ENCODE peak calls at places on chromosomes 12 and 14, in four cellular contexts. X is AG09309, P is A549, H is choroid plexus epithelial cell. S is an unnamed sample.

GRCh38 chr12:104793280-104793679 is 164.8 kb downstream of the SLC41A2 start:
- DNase-seq in P (no peak), H (peak), X (peak), S (peak)

GRCh38 chr12:49626169-49626835 is 2.9 kb downstream of the PRPF40B start:
- DNase-seq in H (peak), P (peak), X (no peak), S (peak)

GRCh38 chr14:32259368-32260013 is 56.4 kb upstream of the RNU6-8 start:
- DNase-seq in P (peak), X (peak), H (peak), S (peak)

GRCh38 chr12:6199531-6200265 is 502 bp upstream of the CD9 start:
- DNase-seq in H (peak), X (no peak), P (no peak), S (peak)

GRCh38 chr12:71169286-71169685 is 11.5 kb upstream of the TSPAN8 start:
- DNase-seq in H (no peak), X (no peak), P (no peak), S (no peak)

GRCh38 chr12:12720052-12720451 is 2.9 kb downstream of the CDKN1B start:
- DNase-seq in X (no peak), H (no peak), P (no peak), S (no peak)

GRCh38 chr14:22538671-22539228 is 50.3 kb downstream of the DAD1 start:
- DNase-seq in X (no peak), P (no peak), H (peak), S (no peak)

GRCh38 chr14:102121567-102121966 is 18.1 kb upstream of the WDR20 start:
- DNase-seq in H (no peak), P (no peak), X (no peak), S (no peak)

GRCh38 chr14:51333901-51334432 is 93.9 kb downstream of the TMX1 start:
- DNase-seq in X (no peak), P (no peak), H (no peak), S (no peak)

GRCh38 chr12:68358532-68359485 is 26.6 kb upstream of the MDM1 start:
- DNase-seq in H (peak), P (peak), X (peak), S (peak)

GRCh38 chr14:95876769-95877490 is at the start of gene TUNAR:
- DNase-seq in P (no peak), X (no peak), H (no peak), S (no peak)

GRCh38 chr14:24369463-24369862 is 1.5 kb downstream of the NFATC4 start:
- DNase-seq in P (no peak), X (no peak), H (no peak), S (no peak)

GRCh38 chr12:132275110-132275531 is 54.3 kb downstream of the GALNT9 start:
- DNase-seq in P (peak), H (peak), X (peak), S (peak)

GRCh38 chr12:8449293-8449944 is 6.3 kb upstream of the CLEC6A start:
- DNase-seq in P (no peak), X (no peak), H (no peak), S (no peak)

GRCh38 chr12:116969615-116970575 is 59.1 kb downstream of the FBXW8 start:
- DNase-seq in P (no peak), X (no peak), H (no peak), S (peak)

GRCh38 chr14:64080452-64080851 is 213.7 kb downstream of the ESR2 start:
- DNase-seq in X (no peak), H (no peak), P (no peak), S (peak)

GRCh38 chr14:45199246-45199645 is 53.8 kb downstream of the MIS18BP1 start:
- DNase-seq in P (no peak), H (peak), X (no peak), S (peak)

GRCh38 chr14:100955201-100955600 is 51.7 kb upstream of the RTL1 start:
- DNase-seq in H (peak), X (peak), P (peak), S (peak)

GRCh38 chr14:73787760-73788508 is 63.7 kb upstream of the PTGR2 start:
- DNase-seq in H (peak), X (no peak), P (no peak), S (peak)

GRCh38 chr12:72472350-72472749 is 200.2 kb downstream of the TRHDE start:
- DNase-seq in X (no peak), P (no peak), H (peak), S (no peak)

GRCh38 chr14:91173221-91173670 is 59.4 kb downstream of the DGLUCY start:
- DNase-seq in X (peak), P (peak), H (peak), S (peak)

GRCh38 chr12:17609152-17609551 is 480.8 kb downstream of the RERGL start:
- DNase-seq in X (no peak), H (no peak), P (no peak), S (no peak)

GRCh38 chr12:3141339-3142321 is 64.5 kb downstream of the TSPAN9 start:
- DNase-seq in X (no peak), H (no peak), P (no peak), S (no peak)

GRCh38 chr14:104322531-104323466 is 184.4 kb downstream of the KIF26A start:
- DNase-seq in H (no peak), X (no peak), P (no peak), S (no peak)

GRCh38 chr12:52530366-52530765 is 10.2 kb upstream of the KRT5 start:
- DNase-seq in P (no peak), X (no peak), H (no peak), S (no peak)

GRCh38 chr12:54033106-54033979 is 493 bp downstream of the HOXC5 start:
- DNase-seq in X (no peak), H (no peak), P (peak), S (peak)

GRCh38 chr14:52179151-52179790 is 88.2 kb upstream of the PTGDR start:
- DNase-seq in X (no peak), H (no peak), P (no peak), S (no peak)

GRCh38 chr12:5533368-5533767 is 101.5 kb downstream of the NTF3 start:
- DNase-seq in P (no peak), X (no peak), H (no peak), S (no peak)

GRCh38 chr12:66130267-66131066 is at the start of gene LLPH:
- DNase-seq in P (peak), H (peak), X (peak), S (peak)

GRCh38 chr12:89156324-89156723 is 196.0 kb downstream of the DUSP6 start:
- DNase-seq in X (no peak), H (no peak), P (no peak), S (no peak)

GRCh38 chr12:45170456-45171042 is 45.3 kb upstream of the ANO6 start:
- DNase-seq in H (peak), P (peak), X (peak), S (peak)

GRCh38 chr14:91412939-91413338 is 4.7 kb downstream of the CCDC88C start:
- DNase-seq in H (no peak), P (no peak), X (no peak), S (no peak)

GRCh38 chr12:128747441-128747840 is 76.3 kb downstream of the SLC15A4 start:
- DNase-seq in X (no peak), H (no peak), P (no peak), S (no peak)

GRCh38 chr12:27236498-27236897 is 7.6 kb upstream of the STK38L start:
- DNase-seq in X (no peak), P (no peak), H (no peak), S (peak)

GRCh38 chr12:96912261-96912660 is 5.2 kb downstream of the NEDD1 start:
- DNase-seq in P (no peak), X (no peak), H (no peak), S (no peak)

GRCh38 chr14:80278293-80279037 is 67.2 kb upstream of the DIO2 start:
- DNase-seq in X (no peak), P (no peak), H (peak), S (peak)

GRCh38 chr12:3204143-3204542 is 127.0 kb downstream of the TSPAN9 start:
- DNase-seq in P (no peak), X (no peak), H (no peak), S (no peak)

GRCh38 chr12:93743229-93743998 is 66.2 kb downstream of the CRADD start:
- DNase-seq in P (no peak), H (no peak), X (no peak), S (no peak)
- H3K4me3 ChIP-seq in P (no peak), H (no peak), X (no peak), S (no peak)

DNA sequence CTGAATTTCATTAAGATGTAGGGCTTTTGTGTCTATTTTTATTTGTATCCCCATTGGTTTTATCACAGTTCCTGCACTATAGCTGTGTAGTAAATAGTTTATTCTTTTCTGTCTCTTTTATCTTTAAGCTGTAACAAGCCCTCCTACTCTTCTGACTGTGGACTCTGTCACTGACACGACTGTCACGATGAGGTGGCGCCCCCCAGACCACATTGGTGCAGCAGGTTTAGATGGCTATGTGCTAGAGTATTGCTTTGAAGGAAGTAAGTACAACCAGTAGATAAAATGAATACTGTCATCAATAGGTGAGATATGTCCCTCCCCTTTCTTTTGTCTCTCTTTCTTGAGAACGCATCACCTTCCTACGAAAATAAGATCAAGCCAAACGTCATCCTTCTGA is 34.1 kb upstream of the CHPT1 start:
- DNase-seq in P (no peak), H (no peak), X (no peak), S (no peak)
- H3K4me3 ChIP-seq in P (no peak), H (no peak), X (no peak), S (no peak)

GRCh38 chr12:47067778-47068431 is 11.5 kb upstream of the PCED1B start:
- DNase-seq in H (peak), X (no peak), P (no peak), S (no peak)
- H3K4me3 ChIP-seq in H (no peak), X (no peak), P (no peak), S (no peak)

GRCh38 chr12:111031956-111032919 is 111.9 kb upstream of the MYL2 start:
- DNase-seq in P (no peak), H (no peak), X (no peak), S (no peak)
- H3K4me3 ChIP-seq in P (no peak), H (no peak), X (no peak), S (no peak)

GRCh38 chr12:41188841-41189394 is 798 bp downstream of the PDZRN4 start:
- DNase-seq in H (no peak), X (no peak), P (no peak), S (no peak)

GRCh38 chr12:41188058-41188840 is at the start of gene PDZRN4:
- DNase-seq in H (no peak), X (no peak), P (no peak), S (no peak)

GRCh38 chr12:41190360-41190759 is 2.2 kb downstream of the PDZRN4 start:
- DNase-seq in P (peak), X (no peak), H (peak), S (peak)

GRCh38 chr12:41185946-41186345 is 2.2 kb upstream of the PDZRN4 start:
- DNase-seq in P (no peak), H (no peak), X (no peak), S (peak)

GRCh38 chr12:41189395-41190251 is 1.5 kb downstream of the PDZRN4 start:
- DNase-seq in H (no peak), P (no peak), X (no peak), S (peak)
- H3K4me3 ChIP-seq in H (no peak), P (peak), X (no peak), S (peak)

GRCh38 chr12:130556486-130557055 is 159.5 kb downstream of the RIMBP2 start:
- DNase-seq in P (no peak), X (no peak), H (no peak), S (no peak)
- H3K4me3 ChIP-seq in P (no peak), X (no peak), H (no peak), S (no peak)

DNA sequence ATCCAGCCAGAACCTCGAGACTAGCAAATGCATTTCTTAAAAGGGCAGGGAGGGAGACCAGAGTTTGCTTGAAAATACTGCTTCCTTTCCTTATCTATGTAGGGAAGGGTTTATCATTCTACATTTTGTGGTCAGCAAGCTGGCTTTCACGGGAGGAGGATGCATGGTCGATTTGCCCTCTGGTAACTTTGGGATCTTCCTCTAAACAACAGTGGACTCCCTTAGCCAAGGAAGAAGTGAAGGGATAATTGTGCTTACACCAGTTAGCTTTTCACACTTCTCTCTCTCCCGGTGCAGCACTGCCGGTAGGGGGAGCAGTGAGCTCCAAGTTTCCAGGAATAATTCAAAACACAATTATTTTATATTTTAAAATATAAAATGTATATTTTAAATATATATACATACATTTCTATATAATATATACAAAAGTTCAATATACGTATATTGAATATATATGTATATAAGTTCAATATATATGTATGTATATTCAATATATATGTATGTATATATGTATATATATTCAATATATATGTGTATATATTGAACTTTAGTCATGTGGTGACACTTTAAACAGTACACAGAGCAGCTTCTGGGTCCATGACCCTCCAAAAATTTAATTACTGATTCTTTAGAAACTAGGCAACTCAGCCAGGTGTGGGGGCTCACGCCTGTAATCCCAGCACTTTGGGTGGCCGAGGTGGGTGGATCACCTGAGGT is 4.5 kb upstream of the ACACB start:
- DNase-seq in X (no peak), P (peak), H (peak), S (peak)
- H3K4me3 ChIP-seq in X (peak), P (peak), H (peak), S (peak)

DNA sequence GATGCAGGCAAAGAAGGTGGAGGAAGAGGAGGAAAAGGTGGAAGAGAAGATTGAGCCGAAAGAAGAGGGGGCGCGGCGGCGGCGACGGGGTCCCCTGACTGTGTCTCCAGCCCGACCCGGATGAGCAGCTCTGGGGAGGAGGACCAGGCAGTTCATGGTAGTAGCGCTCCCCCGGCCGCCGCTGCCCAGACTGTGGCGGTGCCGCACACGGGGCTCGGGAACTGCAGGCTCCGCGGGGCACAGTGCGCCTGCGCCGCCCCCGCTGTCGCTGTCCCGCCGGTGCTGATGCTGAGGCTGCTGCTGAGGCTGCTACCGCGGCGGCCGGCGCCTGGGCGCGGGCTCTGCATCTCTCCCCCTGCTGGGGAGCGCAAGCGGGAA is at the start of gene KCNH5:
- DNase-seq in H (peak), X (no peak), P (peak), S (peak)
- H3K4me3 ChIP-seq in H (no peak), X (no peak), P (peak), S (peak)